ENCODE peak calls at places on chromosome 9, in four cellular contexts. N is HepG2, I is H1, M is T47D. F is an unnamed sample.

GRCh38 chr9:26856413-26857032 is 36.1 kb downstream of the CAAP1 start:
- DNase-seq in M (peak), N (peak), I (no peak), F (peak)

GRCh38 chr9:127166651-127167524 is 44.5 kb upstream of the ANGPTL2 start:
- DNase-seq in M (no peak), N (no peak), I (no peak), F (peak)

GRCh38 chr9:22160235-22160634 is 151.1 kb upstream of the CDKN2B start:
- DNase-seq in I (no peak), N (no peak), M (no peak), F (no peak)

GRCh38 chr9:131276107-131276888 is at the start of gene FAM78A:
- DNase-seq in M (no peak), N (no peak), I (no peak), F (no peak)

GRCh38 chr9:90868555-90868954 is 66.9 kb downstream of the SYK start:
- DNase-seq in I (no peak), N (no peak), M (no peak), F (no peak)

GRCh38 chr9:2018162-2018643 is 3.1 kb downstream of the SMARCA2 start:
- DNase-seq in I (no peak), N (no peak), M (no peak), F (no peak)

GRCh38 chr9:6899274-6899673 is 141.5 kb downstream of the KDM4C start:
- DNase-seq in M (no peak), I (no peak), N (peak), F (no peak)

GRCh38 chr9:31359071-31359470 is 1025.4 kb upstream of the ACO1 start:
- DNase-seq in I (no peak), N (no peak), M (no peak), F (no peak)

GRCh38 chr9:94798668-94799067 is 72.2 kb downstream of the AOPEP start:
- DNase-seq in M (no peak), N (no peak), I (no peak), F (no peak)

GRCh38 chr9:113350338-113350672 is 964 bp downstream of the BSPRY start:
- DNase-seq in N (no peak), M (no peak), I (no peak), F (no peak)

GRCh38 chr9:26261503-26262330 is 583.5 kb upstream of the TUSC1 start:
- DNase-seq in M (no peak), N (no peak), I (no peak), F (no peak)

GRCh38 chr9:132346177-132346576 is 8.6 kb downstream of the SETX start:
- DNase-seq in N (no peak), I (no peak), M (no peak), F (no peak)

GRCh38 chr9:81150016-81150625 is 539.2 kb downstream of the TLE1 start:
- DNase-seq in N (no peak), M (no peak), I (no peak), F (no peak)

GRCh38 chr9:131271506-131271931 is 4.8 kb downstream of the FAM78A start:
- DNase-seq in M (no peak), N (no peak), I (no peak), F (no peak)

GRCh38 chr9:130512199-130512598 is 67.2 kb upstream of the FUBP3 start:
- DNase-seq in N (no peak), I (no peak), M (no peak), F (no peak)

GRCh38 chr9:89923961-89924504 is 319.2 kb downstream of the GADD45G start:
- DNase-seq in I (no peak), M (no peak), N (peak), F (no peak)

GRCh38 chr9:15299374-15299939 is 7.6 kb downstream of the TTC39B start:
- DNase-seq in N (no peak), M (no peak), I (no peak), F (no peak)

GRCh38 chr9:110048976-110049698 is 158.8 kb downstream of the C9orf152 start:
- DNase-seq in N (no peak), I (no peak), M (no peak), F (no peak)

GRCh38 chr9:99601506-99601905 is 220.2 kb upstream of the NR4A3 start:
- DNase-seq in N (no peak), I (no peak), M (no peak), F (no peak)

GRCh38 chr9:110093417-110093816 is 114.5 kb downstream of the C9orf152 start:
- DNase-seq in M (no peak), I (no peak), N (no peak), F (no peak)

GRCh38 chr9:969310-969692 is 7.2 kb upstream of the DMRT3 start:
- DNase-seq in N (no peak), M (no peak), I (no peak), F (no peak)

GRCh38 chr9:20040991-20041606 is 252.3 kb upstream of the SLC24A2 start:
- DNase-seq in N (no peak), M (no peak), I (no peak), F (no peak)

GRCh38 chr9:95494022-95494415 is 22.8 kb downstream of the PTCH1 start:
- DNase-seq in N (no peak), I (no peak), M (no peak), F (no peak)

GRCh38 chr9:1238407-1238806 is 188.2 kb downstream of the DMRT2 start:
- DNase-seq in I (no peak), N (no peak), M (no peak), F (no peak)

GRCh38 chr9:2791246-2791645 is 52.6 kb downstream of the PUM3 start:
- DNase-seq in M (no peak), I (no peak), N (no peak), F (no peak)

GRCh38 chr9:26369096-26369495 is 523.5 kb downstream of the CAAP1 start:
- DNase-seq in M (peak), I (no peak), N (no peak), F (no peak)

GRCh38 chr9:105296889-105297288 is 52.4 kb downstream of the SLC44A1 start:
- DNase-seq in N (peak), I (no peak), M (peak), F (peak)

GRCh38 chr9:84668204-84669007 is 1.1 kb upstream of the NTRK2 start:
- DNase-seq in N (no peak), M (peak), I (peak), F (peak)

GRCh38 chr9:105858284-105858683 is 163.9 kb downstream of the TMEM38B start:
- DNase-seq in I (no peak), M (no peak), N (no peak), F (no peak)

GRCh38 chr9:7320139-7320538 is 479.4 kb downstream of the DMAC1 start:
- DNase-seq in N (no peak), M (no peak), I (peak), F (no peak)

GRCh38 chr9:127863179-127863578 is 8.7 kb upstream of the ENG start:
- DNase-seq in M (no peak), N (no peak), I (no peak), F (no peak)

GRCh38 chr9:95769473-95769872 is 106.0 kb upstream of the ERCC6L2 start:
- DNase-seq in M (no peak), I (no peak), N (no peak), F (no peak)

GRCh38 chr9:71910602-71911060 is 362 bp downstream of the ABHD17B start:
- DNase-seq in I (no peak), N (no peak), M (no peak), F (no peak)

GRCh38 chr9:127878001-127878651 is 651 bp upstream of the AK1 start:
- DNase-seq in M (no peak), N (no peak), I (no peak), F (no peak)

GRCh38 chr9:114397219-114397847 is 9.6 kb upstream of the AKNA start:
- DNase-seq in N (no peak), M (no peak), I (no peak), F (no peak)

GRCh38 chr9:5557606-5558587 is 47.6 kb downstream of the PDCD1LG2 start:
- DNase-seq in N (no peak), I (no peak), M (no peak), F (no peak)

GRCh38 chr9:111276723-111277122 is 53.3 kb downstream of the OR2K2 start:
- DNase-seq in N (no peak), I (no peak), M (no peak), F (no peak)

GRCh38 chr9:124818431-124819281 is 34.6 kb upstream of the WDR38 start:
- DNase-seq in M (peak), N (peak), I (no peak), F (peak)

DNA sequence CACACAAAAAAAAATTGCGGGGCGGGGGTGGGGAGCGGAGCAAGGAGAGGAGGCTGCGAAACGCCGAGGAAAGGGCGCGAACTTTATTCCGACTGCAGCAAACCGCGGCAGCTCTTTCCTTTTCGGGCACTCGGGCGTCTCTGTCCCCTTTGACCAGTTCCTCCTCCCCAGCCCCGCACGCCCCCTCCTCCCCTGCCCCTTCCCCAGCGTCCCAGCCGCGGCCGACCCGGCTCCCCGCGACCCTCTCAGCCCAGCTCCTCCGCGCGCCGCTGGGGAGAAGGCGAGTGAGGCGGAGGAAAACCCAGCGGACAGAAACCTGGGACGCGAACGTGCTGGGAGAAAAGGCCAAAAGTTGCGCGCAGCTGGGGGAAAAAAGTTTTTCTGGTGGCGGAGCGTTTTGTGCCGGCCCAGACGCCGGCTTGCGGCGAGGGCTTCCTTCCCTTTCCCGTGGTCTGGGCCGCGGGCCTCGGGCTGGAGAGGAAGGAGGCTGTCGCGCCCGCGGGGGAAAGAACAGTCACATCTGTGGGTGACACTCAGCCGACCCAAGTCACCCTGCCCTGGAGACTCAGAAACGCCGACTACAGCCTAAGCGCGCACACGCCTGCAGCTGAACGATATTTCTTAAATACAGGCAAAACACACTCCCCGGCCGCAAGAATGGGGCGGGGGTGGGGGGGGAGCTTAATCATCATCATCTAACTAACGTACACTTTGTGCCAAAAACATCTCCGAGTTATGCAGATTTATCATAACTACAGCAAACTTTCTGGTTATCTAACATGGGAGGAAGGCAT is 1.1 kb upstream of the BNC2 start:
- DNase-seq in I (no peak), M (no peak), N (no peak), F (no peak)
- TF ChIP-seq JUND in I (no peak), M (no peak), N (no peak), F (no peak)

GRCh38 chr9:88583901-88584596 is 49.1 kb downstream of the NXNL2 start:
- DNase-seq in M (no peak), N (no peak), I (no peak), F (no peak)
- TF ChIP-seq JUND in M (no peak), N (no peak), I (no peak), F (no peak)

GRCh38 chr9:136553581-136553980 is 7.7 kb upstream of the NOTCH1 start:
- DNase-seq in M (no peak), N (no peak), I (no peak), F (no peak)

GRCh38 chr9:136551401-136552116 is 5.7 kb upstream of the NOTCH1 start:
- DNase-seq in M (peak), I (no peak), N (no peak), F (no peak)

GRCh38 chr9:136554870-136555269 is 9.0 kb upstream of the NOTCH1 start:
- DNase-seq in I (no peak), N (no peak), M (no peak), F (no peak)

GRCh38 chr9:136550439-136551085 is 4.7 kb upstream of the NOTCH1 start:
- DNase-seq in M (peak), N (no peak), I (no peak), F (no peak)

GRCh38 chr9:136552117-136552685 is 6.4 kb upstream of the NOTCH1 start:
- DNase-seq in I (no peak), N (no peak), M (peak), F (no peak)
- TF ChIP-seq JUND in I (no peak), N (no peak), M (no peak), F (no peak)

DNA sequence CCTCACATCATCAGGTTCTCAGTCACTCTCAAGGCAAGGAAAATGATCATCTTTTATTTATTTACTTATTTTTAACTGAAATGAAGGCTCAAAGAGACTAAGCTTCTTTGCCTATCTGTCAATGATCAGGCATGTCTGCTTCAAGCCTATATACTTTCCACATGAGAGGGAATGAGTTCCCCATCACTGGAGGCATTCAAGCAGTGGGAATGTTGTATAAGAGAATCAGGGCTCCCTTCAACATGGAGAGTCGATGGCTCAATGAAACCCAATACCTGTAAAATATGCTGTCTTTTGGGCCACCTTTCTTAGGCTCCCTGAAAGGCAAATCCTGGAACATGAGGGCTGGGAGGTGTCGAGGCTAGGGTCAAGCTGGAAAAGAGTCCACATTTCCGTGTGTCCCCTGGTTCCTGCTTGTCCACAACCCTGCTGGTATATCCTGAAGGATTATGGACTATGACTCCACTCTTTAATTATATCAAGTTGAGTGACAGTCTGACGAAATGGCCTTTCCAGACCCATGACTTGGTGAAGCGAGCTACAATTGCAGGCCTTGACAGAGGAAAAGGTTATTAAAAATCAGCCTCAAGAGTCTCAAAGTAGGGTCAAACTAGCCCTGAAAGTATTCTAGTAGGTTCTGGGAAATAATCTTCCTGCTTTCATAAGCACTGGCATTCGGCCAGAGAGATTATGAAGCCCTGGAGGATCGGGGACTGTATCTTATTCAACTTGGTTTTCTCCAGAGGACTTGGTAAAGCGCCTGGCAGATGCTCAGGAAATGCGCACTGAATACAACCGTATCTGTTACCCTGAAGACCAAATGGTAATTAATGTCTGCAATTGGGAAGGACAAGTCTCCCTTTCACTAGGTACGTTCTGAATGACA is 145.9 kb upstream of the TBC1D2 start:
- DNase-seq in N (no peak), I (no peak), M (no peak), F (no peak)
- TF ChIP-seq JUND in N (no peak), I (no peak), M (no peak), F (no peak)

DNA sequence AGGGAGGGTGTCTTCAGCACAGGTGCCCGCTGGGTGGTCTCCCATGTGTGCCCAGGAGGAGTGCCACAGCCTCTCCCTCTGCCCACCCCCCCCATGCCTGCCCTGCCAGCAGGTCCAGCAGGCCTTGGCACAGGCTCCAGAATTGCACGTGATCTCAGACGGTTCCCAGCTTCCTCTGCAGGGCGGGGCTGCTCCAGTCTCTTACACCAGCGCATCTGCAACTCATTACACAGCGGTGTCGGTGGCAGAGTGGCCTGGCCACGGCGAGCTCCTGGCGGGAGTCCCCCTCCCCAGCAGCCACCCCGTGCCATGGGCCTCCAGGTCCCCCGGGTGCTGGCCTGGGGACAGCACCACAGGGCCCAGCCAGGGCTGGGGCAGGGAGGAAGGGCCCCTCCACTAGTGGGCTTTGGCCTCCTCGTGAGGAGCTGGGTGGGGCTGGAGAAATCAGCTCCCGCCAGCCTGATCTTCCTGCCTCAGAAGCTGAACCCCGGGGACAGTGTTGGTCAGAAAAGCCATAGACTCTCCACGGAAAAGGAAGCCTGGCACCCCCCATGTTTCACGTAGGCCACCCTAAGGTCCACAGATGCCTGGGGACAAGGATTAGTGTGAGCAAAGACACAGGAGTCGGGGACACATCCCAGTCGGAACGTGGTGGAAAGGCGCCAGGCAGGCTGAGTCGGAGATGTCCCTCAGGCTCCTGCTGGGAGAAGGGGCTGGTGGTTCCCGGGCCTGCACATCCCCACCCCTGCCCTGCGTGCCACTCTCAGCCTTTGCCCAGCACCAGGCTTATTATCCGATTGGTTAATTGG is 40.2 kb downstream of the RXRA start:
- DNase-seq in I (no peak), M (peak), N (no peak), F (no peak)
- TF ChIP-seq JUND in I (no peak), M (no peak), N (no peak), F (no peak)

GRCh38 chr9:76658510-76659231 is 105.6 kb upstream of the PCA3 start:
- DNase-seq in I (no peak), N (peak), M (peak), F (peak)
- TF ChIP-seq JUND in I (no peak), N (no peak), M (no peak), F (no peak)

GRCh38 chr9:133950206-133950915 is 41.8 kb downstream of the VAV2 start:
- DNase-seq in M (no peak), I (no peak), N (no peak), F (no peak)
- TF ChIP-seq JUND in M (no peak), I (no peak), N (no peak), F (no peak)

GRCh38 chr9:92715488-92716231 is 45.7 kb upstream of the IPPK start:
- DNase-seq in I (no peak), N (no peak), M (no peak), F (no peak)
- TF ChIP-seq JUND in I (no peak), N (no peak), M (no peak), F (no peak)

GRCh38 chr9:120402741-120403542 is 177.0 kb downstream of the CDK5RAP2 start:
- DNase-seq in M (no peak), N (no peak), I (no peak), F (peak)
- TF ChIP-seq JUND in M (no peak), N (no peak), I (no peak), F (no peak)

F was measured in HCT116.